ENCODE peak calls at places on chromosomes 16 and 17, in five cellular contexts. S, X, M, T and N are unnamed samples.

GRCh38 chr16:1520461-1520860 is 13.0 kb upstream of the TMEM204 start:
- DNase-seq in S (no peak), X (no peak), M (no peak), T (no peak), N (no peak)

GRCh38 chr16:56198044-56198754 is 6.9 kb downstream of the GNAO1 start:
- DNase-seq in S (no peak), X (no peak), M (no peak), T (no peak), N (no peak)

GRCh38 chr17:74759243-74759801 is 10.9 kb downstream of the NHERF1 start:
- DNase-seq in S (no peak), X (peak), M (peak), T (no peak), N (no peak)

GRCh38 chr17:37818689-37819088 is 73.8 kb upstream of the HNF1B start:
- DNase-seq in S (peak), X (no peak), M (no peak), T (no peak), N (no peak)

GRCh38 chr17:8649157-8650118 is 18.9 kb upstream of the MYH10 start:
- DNase-seq in S (no peak), X (no peak), M (no peak), T (peak), N (no peak)

GRCh38 chr16:87431926-87432325 is 39.8 kb downstream of the MAP1LC3B start:
- DNase-seq in S (no peak), X (no peak), M (no peak), T (peak), N (peak)

GRCh38 chr16:80803341-80804060 is 897 bp downstream of the CDYL2 start:
- DNase-seq in S (no peak), X (peak), M (peak), T (no peak), N (peak)

GRCh38 chr16:71807905-71808592 is 585 bp downstream of the AP1G1 start:
- DNase-seq in S (peak), X (no peak), M (no peak), T (no peak), N (peak)

GRCh38 chr17:77366558-77367245 is 225.9 kb downstream of the SEC14L1 start:
- DNase-seq in S (no peak), X (no peak), M (no peak), T (no peak), N (no peak)

GRCh38 chr17:48841395-48841831 is 10.6 kb downstream of the CALCOCO2 start:
- DNase-seq in S (no peak), X (peak), M (peak), T (no peak), N (peak)

GRCh38 chr16:29116980-29117379 is 132.1 kb downstream of the LAT start:
- DNase-seq in S (no peak), X (no peak), M (no peak), T (no peak), N (no peak)

GRCh38 chr17:37025847-37026533 is 77.2 kb downstream of the AATF start:
- DNase-seq in S (no peak), X (no peak), M (no peak), T (no peak), N (no peak)

GRCh38 chr17:55990332-55991006 is 162.8 kb upstream of the ANKFN1 start:
- DNase-seq in S (no peak), X (no peak), M (no peak), T (no peak), N (no peak)

GRCh38 chr16:74738134-74738541 is 36.5 kb downstream of the FA2H start:
- DNase-seq in S (no peak), X (no peak), M (no peak), T (no peak), N (peak)

GRCh38 chr16:78932395-78932794 is 668.1 kb downstream of the MAF start:
- DNase-seq in S (peak), X (no peak), M (no peak), T (no peak), N (no peak)

GRCh38 chr16:51440096-51440495 is 289.0 kb upstream of the SALL1 start:
- DNase-seq in S (peak), X (no peak), M (no peak), T (no peak), N (no peak)

GRCh38 chr17:77319211-77320031 is 178.7 kb downstream of the SEC14L1 start:
- DNase-seq in S (no peak), X (no peak), M (peak), T (peak), N (peak)

GRCh38 chr16:85847036-85847435 is 47.5 kb downstream of the COX4I1 start:
- DNase-seq in S (no peak), X (no peak), M (no peak), T (no peak), N (no peak)

GRCh38 chr17:35094902-35095301 is 24.8 kb downstream of the RAD51D start:
- DNase-seq in S (no peak), X (no peak), M (no peak), T (peak), N (peak)

GRCh38 chr17:33291248-33292183 is 1.6 kb downstream of the ASIC2 start:
- DNase-seq in S (peak), X (no peak), M (no peak), T (no peak), N (peak)